ENCODE peak calls at places on chromosomes 13 and 19, in nine cellular contexts. One of them, this sample, is unnamed.

GRCh38 chr13:21557995-21558394 is 46.0 kb downstream of the MICU2 start:
- DNase-seq in ACHN: peak
- DNase-seq in GM23248: peak
- DNase-seq in naive thymus-derived CD4-positive, alpha-beta T cell: no peak
- DNase-seq in activated gamma-delta T cell treated with Interleukin-2 at 50 U/mL for 16 hours: no peak
- DNase-seq in left ventricle myocardium inferior: no peak
- DNase-seq in NCI-H345: no peak
- DNase-seq in GM04503: peak
- DNase-seq in CD8-positive, alpha-beta T cell: no peak
- DNase-seq in this sample: no peak

GRCh38 chr13:107867701-107868661 is 347.4 kb downstream of the LIG4 start:
- DNase-seq in left ventricle myocardium inferior: no peak
- DNase-seq in naive thymus-derived CD4-positive, alpha-beta T cell: no peak
- DNase-seq in activated gamma-delta T cell treated with Interleukin-2 at 50 U/mL for 16 hours: no peak
- DNase-seq in NCI-H345: peak
- DNase-seq in CD8-positive, alpha-beta T cell: no peak
- DNase-seq in GM23248: peak
- DNase-seq in ACHN: peak
- DNase-seq in GM04503: no peak
- DNase-seq in this sample: peak

GRCh38 chr19:19042732-19043274 is 9.4 kb downstream of the ARMC6 start:
- DNase-seq in GM04503: no peak
- DNase-seq in activated gamma-delta T cell treated with Interleukin-2 at 50 U/mL for 16 hours: no peak
- DNase-seq in NCI-H345: no peak
- DNase-seq in GM23248: no peak
- DNase-seq in naive thymus-derived CD4-positive, alpha-beta T cell: no peak
- DNase-seq in CD8-positive, alpha-beta T cell: no peak
- DNase-seq in left ventricle myocardium inferior: no peak
- DNase-seq in ACHN: no peak
- DNase-seq in this sample: no peak

GRCh38 chr19:45112111-45112827 is 19.3 kb downstream of the PPP1R37 start:
- DNase-seq in activated gamma-delta T cell treated with Interleukin-2 at 50 U/mL for 16 hours: no peak
- DNase-seq in naive thymus-derived CD4-positive, alpha-beta T cell: no peak
- DNase-seq in left ventricle myocardium inferior: no peak
- DNase-seq in NCI-H345: no peak
- DNase-seq in GM23248: no peak
- DNase-seq in ACHN: no peak
- DNase-seq in CD8-positive, alpha-beta T cell: no peak
- DNase-seq in GM04503: no peak
- DNase-seq in this sample: no peak

GRCh38 chr13:113794086-113794485 is 35.1 kb downstream of the TMEM255B start:
- DNase-seq in naive thymus-derived CD4-positive, alpha-beta T cell: no peak
- DNase-seq in ACHN: no peak
- DNase-seq in NCI-H345: no peak
- DNase-seq in activated gamma-delta T cell treated with Interleukin-2 at 50 U/mL for 16 hours: no peak
- DNase-seq in GM04503: no peak
- DNase-seq in CD8-positive, alpha-beta T cell: no peak
- DNase-seq in left ventricle myocardium inferior: no peak
- DNase-seq in GM23248: no peak
- DNase-seq in this sample: no peak

GRCh38 chr13:24854311-24854710 is 90.3 kb downstream of the RNF17 start:
- DNase-seq in GM23248: no peak
- DNase-seq in GM04503: no peak
- DNase-seq in ACHN: no peak
- DNase-seq in activated gamma-delta T cell treated with Interleukin-2 at 50 U/mL for 16 hours: no peak
- DNase-seq in left ventricle myocardium inferior: no peak
- DNase-seq in NCI-H345: no peak
- DNase-seq in naive thymus-derived CD4-positive, alpha-beta T cell: no peak
- DNase-seq in CD8-positive, alpha-beta T cell: no peak
- DNase-seq in this sample: no peak

GRCh38 chr13:78611040-78611439 is 7.7 kb upstream of the POU4F1 start:
- DNase-seq in ACHN: no peak
- DNase-seq in activated gamma-delta T cell treated with Interleukin-2 at 50 U/mL for 16 hours: no peak
- DNase-seq in NCI-H345: no peak
- DNase-seq in naive thymus-derived CD4-positive, alpha-beta T cell: no peak
- DNase-seq in GM04503: no peak
- DNase-seq in left ventricle myocardium inferior: no peak
- DNase-seq in GM23248: no peak
- DNase-seq in CD8-positive, alpha-beta T cell: no peak
- DNase-seq in this sample: no peak

GRCh38 chr19:45153339-45154063 is 7.3 kb downstream of the NKPD1 start:
- DNase-seq in naive thymus-derived CD4-positive, alpha-beta T cell: peak
- DNase-seq in GM04503: no peak
- DNase-seq in CD8-positive, alpha-beta T cell: peak
- DNase-seq in left ventricle myocardium inferior: peak
- DNase-seq in NCI-H345: peak
- DNase-seq in ACHN: no peak
- DNase-seq in activated gamma-delta T cell treated with Interleukin-2 at 50 U/mL for 16 hours: no peak
- DNase-seq in GM23248: peak
- DNase-seq in this sample: no peak

GRCh38 chr19:54507824-54508223 is 5.2 kb downstream of the LAIR2 start:
- DNase-seq in naive thymus-derived CD4-positive, alpha-beta T cell: no peak
- DNase-seq in GM23248: no peak
- DNase-seq in activated gamma-delta T cell treated with Interleukin-2 at 50 U/mL for 16 hours: no peak
- DNase-seq in NCI-H345: no peak
- DNase-seq in ACHN: no peak
- DNase-seq in GM04503: no peak
- DNase-seq in CD8-positive, alpha-beta T cell: no peak
- DNase-seq in left ventricle myocardium inferior: no peak
- DNase-seq in this sample: no peak

GRCh38 chr19:41991025-41991424 is 3.0 kb downstream of the ATP1A3 start:
- DNase-seq in activated gamma-delta T cell treated with Interleukin-2 at 50 U/mL for 16 hours: no peak
- DNase-seq in CD8-positive, alpha-beta T cell: no peak
- DNase-seq in NCI-H345: no peak
- DNase-seq in naive thymus-derived CD4-positive, alpha-beta T cell: no peak
- DNase-seq in GM23248: no peak
- DNase-seq in GM04503: no peak
- DNase-seq in left ventricle myocardium inferior: peak
- DNase-seq in ACHN: no peak
- DNase-seq in this sample: no peak

GRCh38 chr19:10333758-10334339 is 520 bp upstream of the RAVER1 start:
- DNase-seq in GM23248: peak
- DNase-seq in left ventricle myocardium inferior: no peak
- DNase-seq in GM04503: no peak
- DNase-seq in NCI-H345: peak
- DNase-seq in activated gamma-delta T cell treated with Interleukin-2 at 50 U/mL for 16 hours: no peak
- DNase-seq in naive thymus-derived CD4-positive, alpha-beta T cell: no peak
- DNase-seq in CD8-positive, alpha-beta T cell: no peak
- DNase-seq in ACHN: peak
- DNase-seq in this sample: no peak

GRCh38 chr13:50025446-50025845 is 10.2 kb downstream of the KCNRG start:
- DNase-seq in GM23248: no peak
- DNase-seq in GM04503: no peak
- DNase-seq in left ventricle myocardium inferior: no peak
- DNase-seq in activated gamma-delta T cell treated with Interleukin-2 at 50 U/mL for 16 hours: no peak
- DNase-seq in NCI-H345: no peak
- DNase-seq in naive thymus-derived CD4-positive, alpha-beta T cell: no peak
- DNase-seq in ACHN: no peak
- DNase-seq in CD8-positive, alpha-beta T cell: no peak
- DNase-seq in this sample: no peak

GRCh38 chr13:42000836-42001235 is 39.9 kb upstream of the VWA8 start:
- DNase-seq in GM23248: no peak
- DNase-seq in activated gamma-delta T cell treated with Interleukin-2 at 50 U/mL for 16 hours: no peak
- DNase-seq in GM04503: no peak
- DNase-seq in NCI-H345: no peak
- DNase-seq in left ventricle myocardium inferior: no peak
- DNase-seq in ACHN: no peak
- DNase-seq in CD8-positive, alpha-beta T cell: no peak
- DNase-seq in naive thymus-derived CD4-positive, alpha-beta T cell: no peak
- DNase-seq in this sample: no peak